ENCODE peak calls at places on chromosome 19, in five cellular contexts. Q is HepG2, O is A549, L is H1, W is K562. S is an unnamed sample.

GRCh38 chr19:9306443-9306842 is 3.2 kb downstream of the ZNF699 start:
- DNase-seq in Q (no peak), O (no peak), L (no peak), W (no peak), S (peak)

GRCh38 chr19:50230379-50231351 is 27.2 kb downstream of the MYH14 start:
- DNase-seq in Q (peak), O (no peak), L (peak), W (peak), S (no peak)

GRCh38 chr19:19217110-19217509 is 5.4 kb downstream of the NCAN start:
- DNase-seq in Q (peak), O (peak), L (no peak), W (peak), S (peak)

GRCh38 chr19:57560049-57560491 is 407 bp upstream of the ZNF550 start:
- DNase-seq in Q (no peak), O (no peak), L (no peak), W (no peak), S (peak)

GRCh38 chr19:44712864-44713515 is 14.0 kb downstream of the CEACAM16 start:
- DNase-seq in Q (peak), O (no peak), L (no peak), W (peak), S (no peak)

GRCh38 chr19:33700408-33700757 is 78.6 kb downstream of the CHST8 start:
- DNase-seq in Q (no peak), O (no peak), L (no peak), W (no peak), S (no peak)

GRCh38 chr19:5386841-5387240 is 46.2 kb upstream of the PTPRS start:
- DNase-seq in Q (no peak), O (no peak), L (no peak), W (no peak), S (no peak)

GRCh38 chr19:10602330-10603083 is 15.4 kb upstream of the AP1M2 start:
- DNase-seq in Q (peak), O (peak), L (peak), W (peak), S (peak)

GRCh38 chr19:16078759-16079707 is 2.7 kb downstream of the TPM4 start:
- DNase-seq in Q (peak), O (no peak), L (no peak), W (peak), S (peak)

GRCh38 chr19:34136127-34136526 is 36.2 kb upstream of the LSM14A start:
- DNase-seq in Q (no peak), O (no peak), L (no peak), W (no peak), S (no peak)

GRCh38 chr19:35736913-35737886 is 5.1 kb downstream of the IGFLR1 start:
- DNase-seq in Q (no peak), O (peak), L (no peak), W (peak), S (no peak)

GRCh38 chr19:16566161-16566560 is 6.1 kb downstream of the SLC35E1 start:
- DNase-seq in Q (no peak), O (no peak), L (no peak), W (no peak), S (no peak)

GRCh38 chr19:58055483-58055874 is 3.6 kb upstream of the ZNF135 start:
- DNase-seq in Q (no peak), O (no peak), L (no peak), W (no peak), S (no peak)

GRCh38 chr19:13079542-13079986 is 23.1 kb downstream of the LYL1 start:
- DNase-seq in Q (no peak), O (no peak), L (no peak), W (peak), S (peak)

GRCh38 chr19:48405850-48406249 is 12.4 kb downstream of the GRIN2D start:
- DNase-seq in Q (no peak), O (no peak), L (no peak), W (no peak), S (peak)

GRCh38 chr19:10894911-10895213 is 23.5 kb downstream of the CARM1 start:
- DNase-seq in Q (no peak), O (no peak), L (no peak), W (no peak), S (no peak)

GRCh38 chr19:11052391-11052790 is 36.9 kb upstream of the LDLR start:
- DNase-seq in Q (no peak), O (no peak), L (no peak), W (no peak), S (no peak)

GRCh38 chr19:51123381-51124186 is 1.1 kb upstream of the SIGLEC9 start:
- DNase-seq in Q (no peak), O (no peak), L (no peak), W (no peak), S (no peak)

GRCh38 chr19:1402411-1403070 is 1.2 kb upstream of the GAMT start:
- DNase-seq in Q (no peak), O (no peak), L (no peak), W (no peak), S (no peak)

GRCh38 chr19:11324079-11324661 is 15.3 kb downstream of the RAB3D start:
- DNase-seq in Q (peak), O (no peak), L (no peak), W (peak), S (peak)

GRCh38 chr19:40612831-40613668 is 11.9 kb downstream of the LTBP4 start:
- DNase-seq in Q (no peak), O (peak), L (peak), W (peak), S (no peak)

GRCh38 chr19:48696353-48697010 is 711 bp downstream of the FUT2 start:
- DNase-seq in Q (no peak), O (no peak), L (peak), W (no peak), S (no peak)

GRCh38 chr19:6433165-6433564 is 398 bp downstream of the SLC25A41 start:
- DNase-seq in Q (no peak), O (no peak), L (no peak), W (no peak), S (no peak)

GRCh38 chr19:46859637-46860124 is 1.1 kb upstream of the ARHGAP35 start:
- DNase-seq in Q (peak), O (peak), L (no peak), W (peak), S (peak)
- TF ChIP-seq MAFK in Q (no peak), O (no peak), L (no peak), W (no peak), S (no peak)

DNA sequence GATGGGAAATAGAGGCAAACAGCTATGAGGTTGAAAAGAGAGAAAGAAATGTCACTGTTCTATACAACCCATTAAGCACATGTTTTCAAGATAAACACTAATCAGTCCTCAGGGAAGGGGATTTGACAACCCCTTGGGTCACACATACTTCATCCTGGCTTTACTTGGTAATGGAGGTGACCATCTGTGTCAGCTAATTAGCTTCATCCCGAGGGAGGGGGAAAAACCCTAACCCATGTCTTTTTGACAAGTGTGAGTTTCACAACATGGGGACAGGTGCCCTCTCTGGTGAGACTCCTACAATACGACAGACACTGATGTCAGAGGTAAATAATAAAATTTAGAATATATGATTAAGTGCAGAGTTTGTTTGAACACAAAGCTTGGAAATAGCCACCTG is 43.1 kb downstream of the ZNF611 start:
- DNase-seq in Q (no peak), O (no peak), L (no peak), W (peak), S (no peak)
- TF ChIP-seq MAFK in Q (no peak), O (no peak), L (no peak), W (no peak), S (no peak)

GRCh38 chr19:18107235-18108083 is 9.9 kb downstream of the MAST3 start:
- DNase-seq in Q (no peak), O (no peak), L (no peak), W (no peak), S (no peak)
- TF ChIP-seq MAFK in Q (no peak), O (no peak), L (no peak), W (no peak), S (no peak)

GRCh38 chr19:39413903-39414608 is 1.6 kb downstream of the PLEKHG2 start:
- DNase-seq in Q (peak), O (peak), L (peak), W (peak), S (peak)

GRCh38 chr19:39413269-39413902 is 917 bp downstream of the PLEKHG2 start:
- DNase-seq in Q (no peak), O (peak), L (peak), W (peak), S (peak)

GRCh38 chr19:39411832-39412099 is 703 bp upstream of the PLEKHG2 start:
- DNase-seq in Q (peak), O (peak), L (peak), W (peak), S (peak)

GRCh38 chr19:39412100-39412866 is at the start of gene PLEKHG2:
- DNase-seq in Q (peak), O (peak), L (peak), W (peak), S (peak)

GRCh38 chr19:39412867-39413268 is 399 bp downstream of the PLEKHG2 start:
- DNase-seq in Q (no peak), O (no peak), L (no peak), W (no peak), S (no peak)
- TF ChIP-seq MAFK in Q (no peak), O (no peak), L (no peak), W (no peak), S (no peak)

GRCh38 chr19:29596885-29597525 is 9.1 kb upstream of the POP4 start:
- DNase-seq in Q (peak), O (no peak), L (no peak), W (peak), S (peak)
- TF ChIP-seq MAFK in Q (no peak), O (no peak), L (no peak), W (no peak), S (no peak)

GRCh38 chr19:4061178-4061682 is 5.5 kb downstream of the ZBTB7A start:
- DNase-seq in Q (peak), O (no peak), L (no peak), W (no peak), S (no peak)

GRCh38 chr19:4062576-4063368 is 3.9 kb downstream of the ZBTB7A start:
- DNase-seq in Q (no peak), O (no peak), L (no peak), W (no peak), S (no peak)

GRCh38 chr19:4063369-4064072 is 3.2 kb downstream of the ZBTB7A start:
- DNase-seq in Q (no peak), O (no peak), L (no peak), W (peak), S (no peak)

GRCh38 chr19:4060621-4061177 is 6.0 kb downstream of the ZBTB7A start:
- DNase-seq in Q (no peak), O (no peak), L (no peak), W (no peak), S (no peak)

GRCh38 chr19:4061683-4062575 is 4.8 kb downstream of the ZBTB7A start:
- DNase-seq in Q (no peak), O (no peak), L (no peak), W (no peak), S (no peak)
- TF ChIP-seq MAFK in Q (no peak), O (no peak), L (no peak), W (no peak), S (no peak)

S was measured in IMR-90.